ENCODE peak calls at places on chromosomes 12 and 14, in seven cellular contexts. One of them, this sample, is unnamed.

GRCh38 chr12:39490500-39491276 is 47.8 kb upstream of the KIF21A start:
- DNase-seq in kidney tubule cell: peak; percentile 88
- DNase-seq in NCI-H1092 treated with DMSO at 0.1 percent for 48 hours: no peak
- DNase-seq in RCC 7860: peak; percentile 30
- DNase-seq in stimulated activated CD8-positive, alpha-beta memory T cell treated with anti-CD3 and anti-CD28 coated beads, Interleukin-4, amount 100 ng/mL, for 1 hour: no peak
- DNase-seq in fibroblast of the conjunctiva: peak; percentile 23
- DNase-seq in MG63: peak; percentile 13
- DNase-seq in this sample: peak; percentile 77

GRCh38 chr14:100532154-100532915 is 54.9 kb downstream of the BEGAIN start:
- DNase-seq in MG63: no peak
- DNase-seq in NCI-H1092 treated with DMSO at 0.1 percent for 48 hours: no peak
- DNase-seq in RCC 7860: no peak
- DNase-seq in kidney tubule cell: no peak
- DNase-seq in fibroblast of the conjunctiva: no peak
- DNase-seq in stimulated activated CD8-positive, alpha-beta memory T cell treated with anti-CD3 and anti-CD28 coated beads, Interleukin-4, amount 100 ng/mL, for 1 hour: no peak
- DNase-seq in this sample: no peak

GRCh38 chr12:104680070-104680469 is 223.3 kb downstream of the CHST11 start:
- DNase-seq in fibroblast of the conjunctiva: no peak
- DNase-seq in NCI-H1092 treated with DMSO at 0.1 percent for 48 hours: peak; percentile 44
- DNase-seq in RCC 7860: no peak
- DNase-seq in stimulated activated CD8-positive, alpha-beta memory T cell treated with anti-CD3 and anti-CD28 coated beads, Interleukin-4, amount 100 ng/mL, for 1 hour: no peak
- DNase-seq in kidney tubule cell: peak; percentile 32
- DNase-seq in MG63: no peak
- DNase-seq in this sample: no peak

GRCh38 chr12:58888131-58888783 is 32.0 kb downstream of the LRIG3 start:
- DNase-seq in RCC 7860: peak; percentile 54
- DNase-seq in fibroblast of the conjunctiva: peak; percentile 85
- DNase-seq in kidney tubule cell: peak; percentile 91
- DNase-seq in stimulated activated CD8-positive, alpha-beta memory T cell treated with anti-CD3 and anti-CD28 coated beads, Interleukin-4, amount 100 ng/mL, for 1 hour: no peak
- DNase-seq in NCI-H1092 treated with DMSO at 0.1 percent for 48 hours: peak; percentile 84
- DNase-seq in MG63: peak; percentile 79
- DNase-seq in this sample: peak; percentile 34

GRCh38 chr12:85575115-85576096 is 260.8 kb downstream of the RASSF9 start:
- DNase-seq in stimulated activated CD8-positive, alpha-beta memory T cell treated with anti-CD3 and anti-CD28 coated beads, Interleukin-4, amount 100 ng/mL, for 1 hour: no peak
- DNase-seq in RCC 7860: peak; percentile 45
- DNase-seq in MG63: peak; percentile 31
- DNase-seq in fibroblast of the conjunctiva: peak; percentile 42
- DNase-seq in NCI-H1092 treated with DMSO at 0.1 percent for 48 hours: peak; percentile 58
- DNase-seq in kidney tubule cell: peak; percentile 62
- DNase-seq in this sample: peak; percentile 63

GRCh38 chr14:65566820-65567522 is 154.4 kb downstream of the FUT8 start:
- DNase-seq in MG63: no peak
- DNase-seq in stimulated activated CD8-positive, alpha-beta memory T cell treated with anti-CD3 and anti-CD28 coated beads, Interleukin-4, amount 100 ng/mL, for 1 hour: no peak
- DNase-seq in NCI-H1092 treated with DMSO at 0.1 percent for 48 hours: no peak
- DNase-seq in kidney tubule cell: peak; percentile 70
- DNase-seq in RCC 7860: peak; percentile 35
- DNase-seq in fibroblast of the conjunctiva: no peak
- DNase-seq in this sample: peak; percentile 1

GRCh38 chr12:120199595-120200306 is 1.2 kb downstream of the RPLP0 start:
- DNase-seq in MG63: peak; percentile 75
- DNase-seq in RCC 7860: peak; percentile 58
- DNase-seq in kidney tubule cell: peak; percentile 77
- DNase-seq in stimulated activated CD8-positive, alpha-beta memory T cell treated with anti-CD3 and anti-CD28 coated beads, Interleukin-4, amount 100 ng/mL, for 1 hour: no peak
- DNase-seq in fibroblast of the conjunctiva: peak; percentile 92
- DNase-seq in NCI-H1092 treated with DMSO at 0.1 percent for 48 hours: no peak
- DNase-seq in this sample: peak; percentile 35

GRCh38 chr12:26121841-26122680 is 2.8 kb downstream of the BHLHE41 start:
- DNase-seq in MG63: peak; percentile 54
- DNase-seq in RCC 7860: no peak
- DNase-seq in stimulated activated CD8-positive, alpha-beta memory T cell treated with anti-CD3 and anti-CD28 coated beads, Interleukin-4, amount 100 ng/mL, for 1 hour: no peak
- DNase-seq in fibroblast of the conjunctiva: no peak
- DNase-seq in NCI-H1092 treated with DMSO at 0.1 percent for 48 hours: peak; percentile 27
- DNase-seq in kidney tubule cell: peak; percentile 31
- DNase-seq in this sample: no peak

GRCh38 chr14:76918176-76918750 is 92.1 kb downstream of the LRRC74A start:
- DNase-seq in NCI-H1092 treated with DMSO at 0.1 percent for 48 hours: peak; percentile 85
- DNase-seq in fibroblast of the conjunctiva: peak; percentile 88
- DNase-seq in MG63: peak; percentile 88
- DNase-seq in kidney tubule cell: no peak
- DNase-seq in RCC 7860: peak; percentile 39
- DNase-seq in stimulated activated CD8-positive, alpha-beta memory T cell treated with anti-CD3 and anti-CD28 coated beads, Interleukin-4, amount 100 ng/mL, for 1 hour: no peak
- DNase-seq in this sample: peak; percentile 55

GRCh38 chr12:56766535-56766934 is 3.4 kb downstream of the HSD17B6 start:
- DNase-seq in stimulated activated CD8-positive, alpha-beta memory T cell treated with anti-CD3 and anti-CD28 coated beads, Interleukin-4, amount 100 ng/mL, for 1 hour: no peak
- DNase-seq in kidney tubule cell: no peak
- DNase-seq in fibroblast of the conjunctiva: no peak
- DNase-seq in MG63: no peak
- DNase-seq in RCC 7860: no peak
- DNase-seq in NCI-H1092 treated with DMSO at 0.1 percent for 48 hours: no peak
- DNase-seq in this sample: no peak

GRCh38 chr14:59244581-59244980 is 56.1 kb downstream of the DAAM1 start:
- DNase-seq in kidney tubule cell: no peak
- DNase-seq in RCC 7860: no peak
- DNase-seq in MG63: no peak
- DNase-seq in fibroblast of the conjunctiva: no peak
- DNase-seq in NCI-H1092 treated with DMSO at 0.1 percent for 48 hours: no peak
- DNase-seq in stimulated activated CD8-positive, alpha-beta memory T cell treated with anti-CD3 and anti-CD28 coated beads, Interleukin-4, amount 100 ng/mL, for 1 hour: no peak
- DNase-seq in this sample: no peak

GRCh38 chr12:15829949-15830348 is 40.8 kb upstream of the EPS8 start:
- DNase-seq in kidney tubule cell: peak; percentile 43
- DNase-seq in stimulated activated CD8-positive, alpha-beta memory T cell treated with anti-CD3 and anti-CD28 coated beads, Interleukin-4, amount 100 ng/mL, for 1 hour: no peak
- DNase-seq in RCC 7860: no peak
- DNase-seq in MG63: peak; percentile 31
- DNase-seq in fibroblast of the conjunctiva: no peak
- DNase-seq in NCI-H1092 treated with DMSO at 0.1 percent for 48 hours: no peak
- DNase-seq in this sample: no peak

GRCh38 chr14:43105305-43105704 is 1401.8 kb downstream of the FSCB start:
- DNase-seq in fibroblast of the conjunctiva: no peak
- DNase-seq in stimulated activated CD8-positive, alpha-beta memory T cell treated with anti-CD3 and anti-CD28 coated beads, Interleukin-4, amount 100 ng/mL, for 1 hour: no peak
- DNase-seq in RCC 7860: no peak
- DNase-seq in NCI-H1092 treated with DMSO at 0.1 percent for 48 hours: no peak
- DNase-seq in MG63: no peak
- DNase-seq in kidney tubule cell: no peak
- DNase-seq in this sample: no peak

GRCh38 chr14:50835280-50835679 is 4.3 kb upstream of the NIN start:
- DNase-seq in kidney tubule cell: peak; percentile 78
- DNase-seq in NCI-H1092 treated with DMSO at 0.1 percent for 48 hours: no peak
- DNase-seq in stimulated activated CD8-positive, alpha-beta memory T cell treated with anti-CD3 and anti-CD28 coated beads, Interleukin-4, amount 100 ng/mL, for 1 hour: no peak
- DNase-seq in MG63: peak; percentile 10
- DNase-seq in RCC 7860: peak; percentile 42
- DNase-seq in fibroblast of the conjunctiva: no peak
- DNase-seq in this sample: no peak

GRCh38 chr14:66268802-66269334 is 217.3 kb upstream of the CCDC196 start:
- DNase-seq in fibroblast of the conjunctiva: no peak
- DNase-seq in NCI-H1092 treated with DMSO at 0.1 percent for 48 hours: no peak
- DNase-seq in stimulated activated CD8-positive, alpha-beta memory T cell treated with anti-CD3 and anti-CD28 coated beads, Interleukin-4, amount 100 ng/mL, for 1 hour: no peak
- DNase-seq in RCC 7860: no peak
- DNase-seq in kidney tubule cell: no peak
- DNase-seq in MG63: no peak
- DNase-seq in this sample: no peak

GRCh38 chr14:98296895-98297294 is 975.1 kb downstream of the BCL11B start:
- DNase-seq in RCC 7860: no peak
- DNase-seq in MG63: no peak
- DNase-seq in fibroblast of the conjunctiva: no peak
- DNase-seq in stimulated activated CD8-positive, alpha-beta memory T cell treated with anti-CD3 and anti-CD28 coated beads, Interleukin-4, amount 100 ng/mL, for 1 hour: no peak
- DNase-seq in NCI-H1092 treated with DMSO at 0.1 percent for 48 hours: no peak
- DNase-seq in kidney tubule cell: no peak
- DNase-seq in this sample: no peak

GRCh38 chr12:113889076-113889475 is 77.0 kb downstream of the RBM19 start:
- DNase-seq in NCI-H1092 treated with DMSO at 0.1 percent for 48 hours: peak; percentile 7
- DNase-seq in kidney tubule cell: no peak
- DNase-seq in fibroblast of the conjunctiva: no peak
- DNase-seq in stimulated activated CD8-positive, alpha-beta memory T cell treated with anti-CD3 and anti-CD28 coated beads, Interleukin-4, amount 100 ng/mL, for 1 hour: no peak
- DNase-seq in MG63: no peak
- DNase-seq in RCC 7860: no peak
- DNase-seq in this sample: no peak

GRCh38 chr14:54447231-54447692 is 6.1 kb upstream of the CNIH1 start:
- DNase-seq in MG63: no peak
- DNase-seq in kidney tubule cell: no peak
- DNase-seq in NCI-H1092 treated with DMSO at 0.1 percent for 48 hours: no peak
- DNase-seq in stimulated activated CD8-positive, alpha-beta memory T cell treated with anti-CD3 and anti-CD28 coated beads, Interleukin-4, amount 100 ng/mL, for 1 hour: no peak
- DNase-seq in RCC 7860: no peak
- DNase-seq in fibroblast of the conjunctiva: no peak
- DNase-seq in this sample: peak; percentile 80

GRCh38 chr12:91577586-91578539 is 395.2 kb upstream of the DCN start:
- DNase-seq in RCC 7860: peak; percentile 27
- DNase-seq in NCI-H1092 treated with DMSO at 0.1 percent for 48 hours: peak; percentile 25
- DNase-seq in stimulated activated CD8-positive, alpha-beta memory T cell treated with anti-CD3 and anti-CD28 coated beads, Interleukin-4, amount 100 ng/mL, for 1 hour: no peak
- DNase-seq in MG63: no peak
- DNase-seq in kidney tubule cell: peak; percentile 39
- DNase-seq in fibroblast of the conjunctiva: peak; percentile 17
- DNase-seq in this sample: peak; percentile 35

GRCh38 chr14:76950043-76951020 is 78.2 kb downstream of the IRF2BPL start:
- DNase-seq in NCI-H1092 treated with DMSO at 0.1 percent for 48 hours: no peak
- DNase-seq in kidney tubule cell: peak; percentile 92
- DNase-seq in MG63: peak; percentile 96
- DNase-seq in stimulated activated CD8-positive, alpha-beta memory T cell treated with anti-CD3 and anti-CD28 coated beads, Interleukin-4, amount 100 ng/mL, for 1 hour: no peak
- DNase-seq in RCC 7860: no peak
- DNase-seq in fibroblast of the conjunctiva: no peak
- DNase-seq in this sample: no peak

GRCh38 chr12:113006641-113007040 is 28.3 kb downstream of the OAS2 start:
- DNase-seq in fibroblast of the conjunctiva: no peak
- DNase-seq in NCI-H1092 treated with DMSO at 0.1 percent for 48 hours: no peak
- DNase-seq in kidney tubule cell: no peak
- DNase-seq in stimulated activated CD8-positive, alpha-beta memory T cell treated with anti-CD3 and anti-CD28 coated beads, Interleukin-4, amount 100 ng/mL, for 1 hour: no peak
- DNase-seq in MG63: no peak
- DNase-seq in RCC 7860: no peak
- DNase-seq in this sample: no peak

GRCh38 chr12:47317182-47317915 is 237.6 kb upstream of the AMIGO2 start:
- DNase-seq in NCI-H1092 treated with DMSO at 0.1 percent for 48 hours: no peak
- DNase-seq in MG63: no peak
- DNase-seq in RCC 7860: no peak
- DNase-seq in stimulated activated CD8-positive, alpha-beta memory T cell treated with anti-CD3 and anti-CD28 coated beads, Interleukin-4, amount 100 ng/mL, for 1 hour: no peak
- DNase-seq in kidney tubule cell: no peak
- DNase-seq in fibroblast of the conjunctiva: no peak
- DNase-seq in this sample: no peak

GRCh38 chr12:24929953-24930352 is 18.9 kb downstream of the BCAT1 start:
- DNase-seq in stimulated activated CD8-positive, alpha-beta memory T cell treated with anti-CD3 and anti-CD28 coated beads, Interleukin-4, amount 100 ng/mL, for 1 hour: no peak
- DNase-seq in kidney tubule cell: no peak
- DNase-seq in NCI-H1092 treated with DMSO at 0.1 percent for 48 hours: no peak
- DNase-seq in fibroblast of the conjunctiva: no peak
- DNase-seq in RCC 7860: no peak
- DNase-seq in MG63: no peak
- DNase-seq in this sample: no peak

GRCh38 chr14:89206426-89206825 is 210.6 kb downstream of the FOXN3 start:
- DNase-seq in RCC 7860: no peak
- DNase-seq in MG63: no peak
- DNase-seq in fibroblast of the conjunctiva: peak; percentile 8
- DNase-seq in NCI-H1092 treated with DMSO at 0.1 percent for 48 hours: no peak
- DNase-seq in stimulated activated CD8-positive, alpha-beta memory T cell treated with anti-CD3 and anti-CD28 coated beads, Interleukin-4, amount 100 ng/mL, for 1 hour: no peak
- DNase-seq in kidney tubule cell: no peak
- DNase-seq in this sample: no peak

GRCh38 chr12:24562761-24563392 is 386.0 kb downstream of the BCAT1 start:
- DNase-seq in kidney tubule cell: peak; percentile 21
- DNase-seq in fibroblast of the conjunctiva: no peak
- DNase-seq in NCI-H1092 treated with DMSO at 0.1 percent for 48 hours: peak; percentile 37
- DNase-seq in MG63: peak; percentile 36
- DNase-seq in RCC 7860: no peak
- DNase-seq in stimulated activated CD8-positive, alpha-beta memory T cell treated with anti-CD3 and anti-CD28 coated beads, Interleukin-4, amount 100 ng/mL, for 1 hour: no peak
- DNase-seq in this sample: no peak

GRCh38 chr12:74963867-74964331 is 245.7 kb downstream of the KCNC2 start:
- DNase-seq in RCC 7860: peak; percentile 27
- DNase-seq in MG63: no peak
- DNase-seq in fibroblast of the conjunctiva: no peak
- DNase-seq in NCI-H1092 treated with DMSO at 0.1 percent for 48 hours: no peak
- DNase-seq in kidney tubule cell: peak; percentile 71
- DNase-seq in stimulated activated CD8-positive, alpha-beta memory T cell treated with anti-CD3 and anti-CD28 coated beads, Interleukin-4, amount 100 ng/mL, for 1 hour: no peak
- DNase-seq in this sample: no peak

GRCh38 chr14:71554959-71555612 is 377.1 kb upstream of the RGS6 start:
- DNase-seq in MG63: no peak
- DNase-seq in RCC 7860: no peak
- DNase-seq in fibroblast of the conjunctiva: no peak
- DNase-seq in kidney tubule cell: no peak
- DNase-seq in NCI-H1092 treated with DMSO at 0.1 percent for 48 hours: no peak
- DNase-seq in stimulated activated CD8-positive, alpha-beta memory T cell treated with anti-CD3 and anti-CD28 coated beads, Interleukin-4, amount 100 ng/mL, for 1 hour: no peak
- DNase-seq in this sample: no peak

GRCh38 chr14:104686624-104687517 is 2.5 kb upstream of the INF2 start:
- DNase-seq in kidney tubule cell: no peak
- DNase-seq in NCI-H1092 treated with DMSO at 0.1 percent for 48 hours: no peak
- DNase-seq in fibroblast of the conjunctiva: no peak
- DNase-seq in MG63: no peak
- DNase-seq in RCC 7860: no peak
- DNase-seq in stimulated activated CD8-positive, alpha-beta memory T cell treated with anti-CD3 and anti-CD28 coated beads, Interleukin-4, amount 100 ng/mL, for 1 hour: no peak
- DNase-seq in this sample: no peak

GRCh38 chr12:10147714-10148403 is 17.9 kb upstream of the CLEC7A start:
- DNase-seq in kidney tubule cell: no peak
- DNase-seq in RCC 7860: no peak
- DNase-seq in NCI-H1092 treated with DMSO at 0.1 percent for 48 hours: no peak
- DNase-seq in MG63: no peak
- DNase-seq in stimulated activated CD8-positive, alpha-beta memory T cell treated with anti-CD3 and anti-CD28 coated beads, Interleukin-4, amount 100 ng/mL, for 1 hour: no peak
- DNase-seq in fibroblast of the conjunctiva: no peak
- DNase-seq in this sample: no peak

GRCh38 chr14:102140750-102141145 is 1.1 kb downstream of the WDR20 start:
- DNase-seq in kidney tubule cell: no peak
- DNase-seq in NCI-H1092 treated with DMSO at 0.1 percent for 48 hours: no peak
- DNase-seq in MG63: no peak
- DNase-seq in RCC 7860: no peak
- DNase-seq in stimulated activated CD8-positive, alpha-beta memory T cell treated with anti-CD3 and anti-CD28 coated beads, Interleukin-4, amount 100 ng/mL, for 1 hour: no peak
- DNase-seq in fibroblast of the conjunctiva: no peak
- DNase-seq in this sample: no peak

GRCh38 chr12:124531281-124531745 is 36.1 kb downstream of the NCOR2 start:
- DNase-seq in MG63: no peak
- DNase-seq in kidney tubule cell: no peak
- DNase-seq in RCC 7860: no peak
- DNase-seq in NCI-H1092 treated with DMSO at 0.1 percent for 48 hours: no peak
- DNase-seq in fibroblast of the conjunctiva: no peak
- DNase-seq in stimulated activated CD8-positive, alpha-beta memory T cell treated with anti-CD3 and anti-CD28 coated beads, Interleukin-4, amount 100 ng/mL, for 1 hour: no peak
- DNase-seq in this sample: no peak

GRCh38 chr12:2804390-2805145 is 7.9 kb upstream of the ITFG2 start:
- DNase-seq in NCI-H1092 treated with DMSO at 0.1 percent for 48 hours: no peak
- DNase-seq in fibroblast of the conjunctiva: peak; percentile 26
- DNase-seq in stimulated activated CD8-positive, alpha-beta memory T cell treated with anti-CD3 and anti-CD28 coated beads, Interleukin-4, amount 100 ng/mL, for 1 hour: no peak
- DNase-seq in RCC 7860: peak; percentile 43
- DNase-seq in MG63: peak; percentile 65
- DNase-seq in kidney tubule cell: peak; percentile 78
- DNase-seq in this sample: no peak

GRCh38 chr14:80055226-80055625 is 156.1 kb downstream of the DIO2 start:
- DNase-seq in fibroblast of the conjunctiva: no peak
- DNase-seq in RCC 7860: no peak
- DNase-seq in MG63: no peak
- DNase-seq in kidney tubule cell: no peak
- DNase-seq in NCI-H1092 treated with DMSO at 0.1 percent for 48 hours: no peak
- DNase-seq in stimulated activated CD8-positive, alpha-beta memory T cell treated with anti-CD3 and anti-CD28 coated beads, Interleukin-4, amount 100 ng/mL, for 1 hour: no peak
- DNase-seq in this sample: no peak